ENCODE peak calls at places on chromosomes 7 and 10, in ten cellular contexts. G, H, J, T, L, W, S, Q, R and O are unnamed samples.

GRCh38 chr7:46908770-46909169 is 673.1 kb downstream of the TNS3 start:
- DNase-seq in G (peak; percentile 91), H (peak; percentile 53), J (no peak), T (peak; percentile 78), L (no peak), W (no peak), S (no peak), Q (no peak), R (no peak), O (no peak)

GRCh38 chr10:113524120-113524519 is 28.7 kb upstream of the HABP2 start:
- DNase-seq in G (no peak), H (no peak), J (no peak), T (no peak), L (no peak), W (no peak), S (no peak), Q (no peak), R (no peak), O (no peak)

GRCh38 chr10:35369049-35369760 is 32.9 kb downstream of the CCNY start:
- DNase-seq in G (no peak), H (no peak), J (no peak), T (peak; percentile 36), L (no peak), W (no peak), S (no peak), Q (no peak), R (no peak), O (no peak)

GRCh38 chr10:74151879-74152722 is 1.1 kb downstream of the ADK start:
- DNase-seq in G (no peak), H (no peak), J (no peak), T (no peak), L (no peak), W (no peak), S (no peak), Q (no peak), R (no peak), O (no peak)

GRCh38 chr10:132423966-132424847 is 27.2 kb downstream of the PWWP2B start:
- DNase-seq in G (no peak), H (no peak), J (no peak), T (no peak), L (no peak), W (no peak), S (no peak), Q (no peak), R (no peak), O (no peak)

GRCh38 chr7:35022725-35023124 is 14.6 kb downstream of the DPY19L1 start:
- DNase-seq in G (no peak), H (no peak), J (no peak), T (no peak), L (no peak), W (no peak), S (no peak), Q (no peak), R (no peak), O (no peak)

GRCh38 chr7:127900735-127901685 is 130.2 kb downstream of the LRRC4 start:
- DNase-seq in G (no peak), H (no peak), J (no peak), T (no peak), L (no peak), W (no peak), S (no peak), Q (no peak), R (no peak), O (peak; percentile 41)

GRCh38 chr7:97845622-97846203 is 26.5 kb downstream of the ASNS start:
- DNase-seq in G (peak; percentile 5), H (no peak), J (no peak), T (peak; percentile 15), L (no peak), W (no peak), S (no peak), Q (peak; percentile 13), R (peak; percentile 58), O (no peak)

GRCh38 chr7:98711945-98712344 is 94.9 kb downstream of the NPTX2 start:
- DNase-seq in G (no peak), H (no peak), J (no peak), T (no peak), L (no peak), W (no peak), S (no peak), Q (no peak), R (no peak), O (no peak)

GRCh38 chr7:149772821-149773425 is 465 bp downstream of the ZNF467 start:
- DNase-seq in G (no peak), H (peak; percentile 31), J (no peak), T (no peak), L (no peak), W (no peak), S (no peak), Q (no peak), R (peak; percentile 32), O (peak; percentile 45)

GRCh38 chr10:110076559-110077318 is 69.0 kb downstream of the ADD3 start:
- DNase-seq in G (peak; percentile 91), H (peak; percentile 33), J (peak; percentile 75), T (peak; percentile 68), L (no peak), W (no peak), S (peak; percentile 50), Q (peak; percentile 3), R (peak; percentile 56), O (peak; percentile 60)

GRCh38 chr10:17479015-17479615 is 24.7 kb upstream of the ST8SIA6 start:
- DNase-seq in G (peak; percentile 38), H (no peak), J (no peak), T (no peak), L (no peak), W (no peak), S (no peak), Q (no peak), R (no peak), O (no peak)

DNA sequence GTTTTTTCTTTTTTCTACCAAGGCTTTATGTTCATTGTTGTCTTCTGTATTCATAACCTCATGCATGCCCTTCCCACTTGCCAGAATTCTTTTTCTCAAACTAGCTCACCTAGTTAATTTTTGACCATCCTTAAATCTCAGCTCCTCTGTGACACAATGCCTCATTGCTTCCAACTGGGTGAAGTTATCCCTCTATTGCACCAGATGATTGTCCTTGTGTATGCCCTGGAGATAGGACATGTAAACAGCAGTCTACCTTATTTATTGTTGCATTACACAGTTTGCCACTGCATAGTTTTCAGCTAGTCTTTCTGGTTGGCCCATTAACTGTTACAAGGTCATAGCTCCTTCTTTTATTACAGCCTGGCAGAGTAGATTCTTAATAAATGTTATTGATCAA is 763.1 kb upstream of the COBL start:
- DNase-seq in G (no peak), H (no peak), J (no peak), T (no peak), L (no peak), W (no peak), S (no peak), Q (no peak), R (no peak), O (no peak)
- TF ChIP-seq CTCF in G (no peak), H (no peak), J (no peak), T (no peak), L (no peak), W (no peak), S (no peak), Q (no peak), R (no peak), O (no peak)

GRCh38 chr7:104946338-104946737 is 67.7 kb upstream of the KMT2E start:
- DNase-seq in G (no peak), H (no peak), J (no peak), T (no peak), L (no peak), W (no peak), S (no peak), Q (no peak), R (no peak), O (no peak)

GRCh38 chr7:104955276-104955675 is 58.7 kb upstream of the KMT2E start:
- DNase-seq in G (no peak), H (no peak), J (no peak), T (no peak), L (no peak), W (no peak), S (no peak), Q (no peak), R (no peak), O (no peak)

GRCh38 chr7:104950006-104950405 is 64.0 kb upstream of the KMT2E start:
- DNase-seq in G (no peak), H (no peak), J (no peak), T (no peak), L (no peak), W (no peak), S (no peak), Q (no peak), R (no peak), O (no peak)

GRCh38 chr7:104950754-104951153 is 63.3 kb upstream of the KMT2E start:
- DNase-seq in G (no peak), H (no peak), J (no peak), T (no peak), L (no peak), W (no peak), S (no peak), Q (no peak), R (no peak), O (no peak)

DNA sequence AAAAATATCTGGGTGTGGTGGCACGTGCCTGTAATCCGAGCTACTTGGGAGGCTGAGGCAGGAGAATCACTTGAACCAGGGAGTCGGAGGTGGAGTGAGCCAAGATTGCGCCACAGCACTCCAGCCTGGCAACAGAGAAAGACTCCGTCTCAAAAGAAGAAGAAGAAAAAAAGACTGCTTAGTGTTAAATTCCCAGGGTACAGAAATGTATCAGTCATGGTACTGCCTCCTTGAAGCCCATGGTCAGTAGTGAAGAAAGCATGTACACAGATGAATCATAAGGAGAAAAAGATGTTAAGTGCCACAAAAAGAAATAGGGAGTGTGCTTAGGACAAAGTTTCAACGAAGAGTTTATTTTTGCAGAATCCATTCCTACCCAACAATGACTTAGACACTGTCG is 62.5 kb upstream of the KMT2E start:
- DNase-seq in G (peak; percentile 52), H (no peak), J (peak; percentile 84), T (peak; percentile 73), L (no peak), W (no peak), S (no peak), Q (no peak), R (no peak), O (peak; percentile 10)
- H3K4me3 ChIP-seq in G (no peak overlapping the region), H (no peak overlapping the region), J (no peak overlapping the region), T (no peak overlapping the region), L (no peak overlapping the region), W (no peak overlapping the region), S (no peak overlapping the region), Q (no peak overlapping the region), R (no peak overlapping the region), O (no peak overlapping the region)

GRCh38 chr10:33993917-33994316 is 659.5 kb upstream of the NRP1 start:
- DNase-seq in G (no peak), H (no peak), J (no peak), T (no peak), L (peak; percentile 66), W (no peak), S (no peak), Q (no peak), R (peak; percentile 33), O (no peak)
- H3K4me1 ChIP-seq in G (no peaks in the 10 kb centered on the region), H (no peaks in the 10 kb centered on the region), J (peaks cover 7% of the 10 kb centered on the region), T (peaks cover 1% of the 10 kb centered on the region), L (no peaks in the 10 kb centered on the region), W (no peaks in the 10 kb centered on the region), S (no peaks in the 10 kb centered on the region), Q (no peaks in the 10 kb centered on the region), R (no peaks in the 10 kb centered on the region), O (no peaks in the 10 kb centered on the region)

DNA sequence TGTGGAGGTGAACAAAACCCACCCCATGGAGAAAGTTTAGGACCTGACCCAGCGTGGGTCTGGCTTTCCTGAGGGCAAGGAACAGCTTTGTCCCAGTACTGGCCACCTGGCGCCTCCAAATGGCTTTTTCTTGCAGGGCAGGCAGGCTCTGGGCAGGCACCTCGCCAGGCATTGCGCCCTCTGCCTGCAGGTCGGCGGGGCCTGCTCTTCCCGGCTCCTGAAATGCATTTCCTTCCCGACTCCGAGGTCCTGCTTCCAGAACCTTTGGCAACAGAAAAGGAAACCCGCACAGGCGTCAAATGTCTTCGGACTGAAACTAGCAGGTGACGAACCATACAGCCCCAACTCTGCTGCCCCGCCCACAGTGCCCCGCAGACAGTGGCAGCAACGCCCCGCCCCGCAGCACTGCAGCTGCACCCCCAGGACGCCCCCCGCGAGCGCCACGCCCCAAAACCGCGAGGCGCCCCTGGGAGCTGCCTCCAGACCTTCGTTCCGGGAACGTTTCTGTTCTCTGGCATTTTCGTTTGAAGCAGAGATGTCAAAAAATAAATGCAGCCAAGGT is 65.5 kb downstream of the C10orf143 start:
- DNase-seq in G (no peak), H (no peak), J (no peak), T (no peak), L (no peak), W (no peak), S (no peak), Q (peak; percentile 18), R (no peak), O (no peak)
- TF ChIP-seq CTCF in G (no peak), H (no peak), J (no peak), T (peak; percentile 7), L (no peak), W (peak; percentile 15), S (no peak), Q (peak; percentile 65), R (no peak), O (no peak)